ENCODE peak calls at places on chromosomes 12 and 14, in eight cellular contexts. P, L, V, M, I, A, B and S are unnamed samples.
A peak's percentile ranks its signal among the peaks of the same experiment; 100 is the strongest.

GRCh38 chr12:76551482-76551888 is 8.1 kb downstream of the OSBPL8 start:
- DNase-seq in P (no peak), L (peak; percentile 4), V (no peak), M (no peak), I (no peak), A (no peak), B (no peak), S (no peak)

GRCh38 chr12:42308390-42308789 is 17.5 kb downstream of the ZCRB1 start:
- DNase-seq in P (no peak), L (no peak), V (no peak), M (no peak), I (no peak), A (no peak), B (no peak), S (no peak)

GRCh38 chr14:73913256-73913655 is 26.6 kb downstream of the ZNF410 start:
- DNase-seq in P (no peak), L (no peak), V (no peak), M (no peak), I (no peak), A (no peak), B (no peak), S (no peak)

GRCh38 chr12:57127101-57127709 is 1.1 kb upstream of the LRP1 start:
- DNase-seq in P (peak; percentile 89), L (peak; percentile 51), V (no peak), M (peak; percentile 81), I (peak; percentile 69), A (peak; percentile 41), B (no peak), S (no peak)

GRCh38 chr14:21414137-21414631 is 30.4 kb upstream of the SUPT16H start:
- DNase-seq in P (no peak), L (peak; percentile 46), V (no peak), M (no peak), I (no peak), A (no peak), B (no peak), S (no peak)

GRCh38 chr14:60485600-60486251 is at the start of gene C14orf39:
- DNase-seq in P (peak; percentile 38), L (no peak), V (no peak), M (no peak), I (no peak), A (no peak), B (no peak), S (no peak)

GRCh38 chr12:75560167-75560566 is 48.8 kb upstream of the KRR1 start:
- DNase-seq in P (no peak), L (peak; percentile 27), V (no peak), M (no peak), I (peak; percentile 54), A (no peak), B (peak; percentile 78), S (no peak)

GRCh38 chr14:74570696-74571095 is 41.3 kb downstream of the LTBP2 start:
- DNase-seq in P (peak; percentile 8), L (no peak), V (no peak), M (no peak), I (no peak), A (no peak), B (no peak), S (no peak)

GRCh38 chr12:121520586-121521086 is 60.2 kb downstream of the KDM2B start:
- DNase-seq in P (no peak), L (no peak), V (no peak), M (no peak), I (no peak), A (no peak), B (no peak), S (no peak)

GRCh38 chr12:28512876-28513275 is 322.6 kb downstream of the CCDC91 start:
- DNase-seq in P (no peak), L (no peak), V (no peak), M (no peak), I (no peak), A (no peak), B (no peak), S (no peak)

GRCh38 chr12:72692338-72692737 is 420.2 kb downstream of the TRHDE start:
- DNase-seq in P (no peak), L (no peak), V (no peak), M (no peak), I (no peak), A (no peak), B (no peak), S (no peak)

GRCh38 chr14:72739446-72740405 is 154.2 kb downstream of the DPF3 start:
- DNase-seq in P (no peak), L (no peak), V (no peak), M (peak; percentile 16), I (no peak), A (no peak), B (no peak), S (no peak)

GRCh38 chr14:94571395-94571794 is 9.8 kb upstream of the SERPINA5 start:
- DNase-seq in P (no peak), L (no peak), V (no peak), M (no peak), I (no peak), A (no peak), B (no peak), S (no peak)

GRCh38 chr12:21353948-21354347 is 18.8 kb upstream of the IAPP start:
- DNase-seq in P (no peak), L (no peak), V (no peak), M (no peak), I (no peak), A (no peak), B (no peak), S (no peak)

GRCh38 chr14:90454041-90455000 is 57.5 kb downstream of the CALM1 start:
- DNase-seq in P (peak; percentile 77), L (no peak), V (peak; percentile 17), M (peak; percentile 85), I (peak; percentile 55), A (no peak), B (peak; percentile 87), S (no peak)

GRCh38 chr12:2893007-2893406 is 2.3 kb downstream of the TULP3 start:
- DNase-seq in P (no peak), L (no peak), V (peak; percentile 73), M (peak; percentile 69), I (peak; percentile 36), A (no peak), B (no peak), S (no peak)

GRCh38 chr14:97544581-97544980 is 747.4 kb downstream of the VRK1 start:
- DNase-seq in P (no peak), L (no peak), V (no peak), M (no peak), I (no peak), A (no peak), B (no peak), S (no peak)

GRCh38 chr12:53244337-53244736 is 12.3 kb upstream of the RARG start:
- DNase-seq in P (no peak), L (no peak), V (no peak), M (no peak), I (no peak), A (no peak), B (peak; percentile 68), S (no peak)

GRCh38 chr14:95679148-95679547 is 7.1 kb upstream of the TCL1B start:
- DNase-seq in P (no peak), L (no peak), V (no peak), M (no peak), I (no peak), A (no peak), B (no peak), S (no peak)

GRCh38 chr14:64730061-64730440 is 25.8 kb downstream of the PLEKHG3 start:
- DNase-seq in P (no peak), L (no peak), V (no peak), M (no peak), I (no peak), A (no peak), B (no peak), S (no peak)

GRCh38 chr12:6957151-6957701 is 6.1 kb downstream of the PTPN6 start:
- DNase-seq in P (no peak), L (no peak), V (no peak), M (no peak), I (no peak), A (no peak), B (no peak), S (no peak)

GRCh38 chr12:57490126-57490525 is 2.3 kb downstream of the MARS1 start:
- DNase-seq in P (no peak), L (no peak), V (no peak), M (no peak), I (no peak), A (no peak), B (no peak), S (no peak)

GRCh38 chr12:53381739-53382630 is 2.0 kb downstream of the SP1 start:
- DNase-seq in P (peak; percentile 69), L (no peak), V (no peak), M (peak; percentile 76), I (peak; percentile 50), A (no peak), B (peak; percentile 51), S (peak; percentile 72)

GRCh38 chr14:85531594-85532391 is 1.8 kb downstream of the FLRT2 start:
- DNase-seq in P (peak; percentile 66), L (peak; percentile 10), V (peak; percentile 74), M (peak; percentile 87), I (peak; percentile 7), A (no peak), B (peak; percentile 72), S (peak; percentile 59)

GRCh38 chr14:58637040-58637390 is 747 bp upstream of the DACT1 start:
- DNase-seq in P (no peak), L (no peak), V (peak; percentile 37), M (peak; percentile 84), I (no peak), A (no peak), B (no peak), S (no peak)

GRCh38 chr14:94445003-94445402 is 7.6 kb downstream of the SERPINA11 start:
- DNase-seq in P (no peak), L (no peak), V (no peak), M (no peak), I (no peak), A (no peak), B (no peak), S (no peak)